ENCODE peak calls at places on chromosomes 3 and 15, in ten cellular contexts. A is PC-3, B is IMR-90, J is neural progenitor cell, M is SK-N-SH, K is GM12878, G is neuronal stem cell, H is mammary epithelial cell, F is MM.1S, R is H9. P is an unnamed sample.
A peak's percentile ranks its signal among the peaks of the same experiment; 100 is the strongest.

GRCh38 chr3:58495101-58495500 is 3.2 kb downstream of the KCTD6 start:
- DNase-seq in K (no peak), J (no peak), F (no peak), A (no peak), B (peak; percentile 30), R (no peak), G (no peak), M (no peak), H (no peak), P (no peak)

GRCh38 chr3:53193466-53194217 is 32.6 kb downstream of the PRKCD start:
- DNase-seq in B (no peak), H (no peak), J (peak; percentile 41), R (no peak), K (no peak), G (no peak), M (peak; percentile 28), A (no peak), F (no peak), P (no peak)

GRCh38 chr15:62067448-62068044 is 769 bp downstream of the C2CD4A start:
- DNase-seq in B (no peak), M (peak; percentile 49), K (no peak), R (peak; percentile 50), G (peak; percentile 20), J (peak; percentile 62), F (no peak), H (peak; percentile 19), A (peak; percentile 11), P (no peak)

GRCh38 chr3:10508235-10508618 is 2.8 kb upstream of the ATP2B2 start:
- DNase-seq in F (no peak), H (no peak), R (no peak), B (no peak), G (no peak), A (no peak), M (no peak), K (no peak), J (no peak), P (no peak)

GRCh38 chr3:13388816-13389215 is 31.3 kb downstream of the NUP210 start:
- DNase-seq in F (no peak), H (no peak), K (no peak), B (no peak), G (no peak), R (no peak), A (no peak), M (no peak), J (no peak), P (no peak)

GRCh38 chr3:28210968-28211713 is 30.3 kb upstream of the CMC1 start:
- DNase-seq in K (no peak), M (no peak), F (no peak), R (no peak), B (no peak), A (no peak), H (no peak), J (no peak), G (no peak), P (no peak)

GRCh38 chr3:62052331-62052730 is 321.0 kb downstream of the FEZF2 start:
- DNase-seq in J (no peak), K (no peak), B (no peak), R (no peak), A (no peak), F (no peak), G (no peak), H (no peak), M (no peak), P (no peak)

GRCh38 chr15:52228928-52229327 is 37.7 kb upstream of the GNB5 start:
- DNase-seq in R (peak; percentile 81), A (peak; percentile 11), M (no peak), H (peak; percentile 91), K (no peak), B (no peak), G (no peak), J (peak; percentile 4), F (peak; percentile 19), P (peak; percentile 80)

GRCh38 chr3:187807086-187807862 is 62.0 kb upstream of the BCL6 start:
- DNase-seq in M (no peak), J (no peak), H (peak; percentile 85), R (no peak), G (no peak), F (no peak), B (peak; percentile 84), K (no peak), A (peak; percentile 43), P (no peak)

GRCh38 chr3:37741644-37742043 is 120.0 kb upstream of the CTDSPL start:
- DNase-seq in G (no peak), F (no peak), K (no peak), B (no peak), H (peak; percentile 42), J (peak; percentile 23), A (peak; percentile 58), M (peak; percentile 66), R (no peak), P (peak; percentile 44)

GRCh38 chr15:56758770-56759449 is 25.6 kb upstream of the ZNF280D start:
- DNase-seq in B (peak; percentile 79), M (no peak), K (no peak), A (peak; percentile 48), F (no peak), G (no peak), H (peak; percentile 66), J (no peak), R (no peak), P (no peak)

GRCh38 chr15:95503640-95504225 is 826.8 kb upstream of the NR2F2 start:
- DNase-seq in A (no peak), J (no peak), G (no peak), K (peak; percentile 69), H (peak; percentile 5), F (no peak), M (no peak), R (no peak), B (no peak), P (no peak)

GRCh38 chr15:70292511-70292760 is 194.7 kb upstream of the TLE3 start:
- DNase-seq in R (no peak), M (no peak), J (no peak), K (no peak), G (no peak), H (no peak), A (no peak), F (no peak), B (no peak), P (no peak)

GRCh38 chr15:98777426-98777825 is 129.1 kb downstream of the IGF1R start:
- DNase-seq in J (no peak), A (no peak), M (no peak), R (no peak), F (no peak), K (no peak), G (no peak), H (no peak), B (no peak), P (no peak)
- H3K9ac ChIP-seq in J (no peak overlapping the region), A (no peak overlapping the region), M (no peak overlapping the region), R (no peak overlapping the region), F (peak overlapping the region; percentile 19), K (no peak overlapping the region), G (no peak overlapping the region), H (no peak overlapping the region), B (no peak overlapping the region), P (no peak overlapping the region)

GRCh38 chr3:128256131-128256530 is 102.8 kb downstream of the EEFSEC start:
- DNase-seq in R (no peak), A (no peak), K (no peak), B (no peak), H (no peak), G (no peak), M (no peak), J (no peak), F (no peak), P (no peak)
- H2AFZ ChIP-seq in R (no peak overlapping the region), A (no peak overlapping the region), K (no peak overlapping the region), B (no peak overlapping the region), H (no peak overlapping the region), G (no peak overlapping the region), M (no peak overlapping the region), J (no peak overlapping the region), F (no peak overlapping the region), P (no peak overlapping the region)

GRCh38 chr15:79881668-79882067 is 15.1 kb downstream of the MTHFS start:
- DNase-seq in R (no peak), F (no peak), H (no peak), A (no peak), K (no peak), G (no peak), M (no peak), B (no peak), J (no peak), P (no peak)

GRCh38 chr15:79874242-79874641 is 22.6 kb downstream of the MTHFS start:
- DNase-seq in R (no peak), A (peak; percentile 71), J (no peak), B (no peak), K (no peak), G (no peak), F (no peak), M (no peak), H (peak; percentile 79), P (no peak)

GRCh38 chr15:79881254-79881653 is 15.6 kb downstream of the MTHFS start:
- DNase-seq in F (no peak), B (no peak), M (no peak), A (no peak), H (no peak), K (no peak), G (no peak), J (no peak), R (no peak), P (no peak)

GRCh38 chr15:79875213-79875612 is 21.6 kb downstream of the MTHFS start:
- DNase-seq in G (no peak), A (no peak), H (no peak), J (no peak), R (no peak), B (no peak), M (no peak), F (no peak), K (no peak), P (no peak)

DNA sequence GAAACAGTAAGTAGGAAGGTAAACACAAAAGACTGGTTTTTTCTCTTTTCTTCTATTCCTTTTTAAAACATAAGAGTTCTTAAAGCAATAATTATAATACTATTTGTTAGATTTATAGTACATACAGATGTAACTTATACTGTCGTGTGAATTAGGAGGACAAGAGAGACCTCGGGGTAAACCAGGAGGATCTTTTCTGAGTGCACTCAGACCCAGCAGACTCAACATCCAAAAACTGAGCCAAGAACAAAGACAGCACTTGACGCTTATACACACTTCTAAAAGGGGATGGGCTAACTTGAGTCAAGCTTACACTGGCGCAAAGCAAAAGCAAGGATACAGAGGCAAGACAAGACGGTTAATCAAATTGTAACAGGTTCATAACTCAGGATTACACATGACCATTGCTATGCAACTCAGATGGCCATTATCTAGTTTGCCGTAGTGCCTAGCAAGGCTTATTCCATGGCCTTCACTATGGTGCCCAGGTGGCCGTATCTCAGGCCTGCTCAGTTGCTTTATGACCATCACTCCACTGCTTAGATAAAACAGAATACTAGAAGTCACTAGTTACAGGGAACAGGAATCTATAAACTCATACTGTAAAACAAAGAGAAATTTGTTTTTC is 18.6 kb downstream of the MTHFS start:
- DNase-seq in K (no peak), A (no peak), G (no peak), B (no peak), R (no peak), F (no peak), J (no peak), H (no peak), M (no peak), P (no peak)
- H3K9me3 ChIP-seq in K (peaks cover 17% of the 10 kb centered on the region), A (peaks cover 6% of the 10 kb centered on the region), G (peaks cover 44% of the 10 kb centered on the region), B (peaks cover 7% of the 10 kb centered on the region), R (peaks cover 13% of the 10 kb centered on the region), F (no peaks in the 10 kb centered on the region), J (peaks cover 22% of the 10 kb centered on the region), H (peaks cover 6% of the 10 kb centered on the region), M (peaks cover 10% of the 10 kb centered on the region), P (peaks cover 21% of the 10 kb centered on the region)

GRCh38 chr3:189363856-189364255 is 192.1 kb downstream of the TPRG1 start:
- DNase-seq in M (no peak), K (no peak), B (no peak), H (peak; percentile 23), F (no peak), G (no peak), J (no peak), A (no peak), R (no peak), P (no peak)
- H3K9ac ChIP-seq in M (no peak overlapping the region), K (no peak overlapping the region), B (no peak overlapping the region), H (no peak overlapping the region), F (no peak overlapping the region), G (no peak overlapping the region), J (no peak overlapping the region), A (no peak overlapping the region), R (no peak overlapping the region), P (no peak overlapping the region)

P was measured in Karpas-422.